ENCODE peak calls at places on chromosomes 2 and 18, in four cellular contexts. A, E, B and O are unnamed samples.
A peak's percentile ranks its signal among the peaks of the same experiment; 100 is the strongest.

GRCh38 chr2:203016716-203017115 is 2.0 kb downstream of the NBEAL1 start:
- DNase-seq in A (no peak), E (no peak), B (no peak), O (no peak)

GRCh38 chr2:96528680-96529375 is 7.7 kb upstream of the ARID5A start:
- DNase-seq in A (peak; percentile 46), E (no peak), B (no peak), O (no peak)

GRCh38 chr2:238518127-238518827 is 91.5 kb downstream of the ASB1 start:
- DNase-seq in A (no peak), E (peak; percentile 80), B (no peak), O (no peak)

GRCh38 chr2:234026111-234026510 is 24.4 kb upstream of the SPP2 start:
- DNase-seq in A (no peak), E (peak; percentile 35), B (no peak), O (no peak)

GRCh38 chr2:28395334-28396061 is 2.8 kb downstream of the FOSL2 start:
- DNase-seq in A (peak; percentile 89), E (peak; percentile 88), B (peak; percentile 67), O (no peak)

GRCh38 chr2:26384183-26384582 is 17.5 kb upstream of the DRC1 start:
- DNase-seq in A (no peak), E (no peak), B (no peak), O (no peak)

GRCh38 chr18:40676676-40677075 is 1278.4 kb upstream of the PIK3C3 start:
- DNase-seq in A (peak; percentile 9), E (no peak), B (no peak), O (no peak)

GRCh38 chr2:232146294-232146693 is 184.8 kb downstream of the DIS3L2 start:
- DNase-seq in A (no peak), E (no peak), B (no peak), O (no peak)

GRCh38 chr2:168454737-168455691 is 1.1 kb upstream of the CERS6 start:
- DNase-seq in A (no peak), E (no peak), B (no peak), O (no peak)

GRCh38 chr2:80252294-80252986 is 52.1 kb downstream of the LRRTM1 start:
- DNase-seq in A (no peak), E (no peak), B (no peak), O (no peak)

GRCh38 chr2:217510790-217511291 is 492.0 kb downstream of the TNS1 start:
- DNase-seq in A (peak; percentile 90), E (peak; percentile 94), B (no peak), O (no peak)

GRCh38 chr18:28110924-28111323 is 66.0 kb downstream of the CDH2 start:
- DNase-seq in A (no peak), E (no peak), B (no peak), O (no peak)

GRCh38 chr2:187481543-187481942 is 33.5 kb upstream of the CALCRL start:
- DNase-seq in A (no peak), E (no peak), B (no peak), O (no peak)

GRCh38 chr2:132923787-132924186 is 253.8 kb upstream of the LYPD1 start:
- DNase-seq in A (peak; percentile 71), E (peak; percentile 92), B (no peak), O (no peak)

GRCh38 chr18:79926306-79926705 is 25.1 kb downstream of the SLC66A2 start:
- DNase-seq in A (no peak), E (no peak), B (peak; percentile 5), O (no peak)

GRCh38 chr2:171141320-171141719 is 19.4 kb downstream of the TLK1 start:
- DNase-seq in A (no peak), E (no peak), B (no peak), O (no peak)

GRCh38 chr2:85753525-85754312 is at the start of gene ATOH8:
- DNase-seq in A (peak; percentile 76), E (peak; percentile 80), B (peak; percentile 81), O (no peak)

GRCh38 chr2:128573116-128573515 is 254.4 kb upstream of the HS6ST1 start:
- DNase-seq in A (no peak), E (no peak), B (no peak), O (no peak)

GRCh38 chr2:56334622-56335021 is 150.8 kb downstream of the CCDC85A start:
- DNase-seq in A (peak; percentile 6), E (no peak), B (no peak), O (no peak)

GRCh38 chr2:128169497-128169896 is 78.5 kb downstream of the UGGT1 start:
- DNase-seq in A (peak; percentile 90), E (peak; percentile 87), B (no peak), O (no peak)

GRCh38 chr18:35474884-35475283 is 22.9 kb downstream of the INO80C start:
- DNase-seq in A (peak; percentile 49), E (no peak), B (no peak), O (no peak)

DNA sequence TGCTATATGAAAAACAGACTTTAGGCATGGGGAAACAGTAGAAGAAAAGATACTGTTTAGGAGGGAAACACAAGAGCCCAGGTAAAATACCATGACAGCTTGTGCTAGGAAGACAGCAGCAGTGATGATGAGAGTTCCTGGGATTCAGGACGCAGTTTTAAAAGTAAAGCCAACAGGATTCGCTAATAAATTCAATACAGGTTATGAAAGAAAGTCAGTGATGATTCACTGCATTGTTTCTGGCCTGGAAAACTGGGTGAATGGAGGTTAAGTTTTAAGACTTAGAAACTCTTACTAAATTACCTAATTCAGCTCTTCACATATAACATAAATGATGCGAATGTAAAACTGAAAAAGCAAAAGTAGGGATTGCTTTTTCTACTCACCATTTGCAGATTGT is 27.9 kb upstream of the RNU4ATAC start:
- DNase-seq in A (no peak), E (peak; percentile 36), B (no peak), O (no peak)
- H3K9me3 ChIP-seq in A (no peaks in the 10 kb centered on the region), E (no peaks in the 10 kb centered on the region), B (no peaks in the 10 kb centered on the region), O (no peaks in the 10 kb centered on the region)

GRCh38 chr2:174893018-174893417 is 112.2 kb downstream of the CHN1 start:
- DNase-seq in A (no peak), E (no peak), B (no peak), O (no peak)

GRCh38 chr2:174892546-174892945 is 112.6 kb downstream of the CHN1 start:
- DNase-seq in A (no peak), E (no peak), B (no peak), O (no peak)

GRCh38 chr2:174888136-174888535 is 117.0 kb downstream of the CHN1 start:
- DNase-seq in A (peak; percentile 50), E (peak; percentile 85), B (no peak), O (no peak)

GRCh38 chr2:174888646-174889271 is 116.4 kb downstream of the CHN1 start:
- DNase-seq in A (no peak), E (no peak), B (no peak), O (no peak)
- TF ChIP-seq CTCF in A (no peak), E (no peak), B (no peak), O (no peak)

GRCh38 chr18:4808891-4809290 is 353.8 kb upstream of the DLGAP1 start:
- DNase-seq in A (no peak), E (no peak), B (no peak), O (no peak)

GRCh38 chr18:4806342-4806741 is 351.2 kb upstream of the DLGAP1 start:
- DNase-seq in A (no peak), E (no peak), B (no peak), O (no peak)

GRCh38 chr18:4802296-4802695 is 347.2 kb upstream of the DLGAP1 start:
- DNase-seq in A (no peak), E (no peak), B (no peak), O (no peak)

GRCh38 chr18:4807495-4808293 is 352.6 kb upstream of the DLGAP1 start:
- DNase-seq in A (no peak), E (no peak), B (no peak), O (no peak)
- H3K9me3 ChIP-seq in A (no peaks in the 10 kb centered on the region), E (no peaks in the 10 kb centered on the region), B (no peaks in the 10 kb centered on the region), O (no peaks in the 10 kb centered on the region)

GRCh38 chr18:45589559-45590041 is 25.7 kb upstream of the SLC14A2 start:
- DNase-seq in A (peak; percentile 87), E (peak; percentile 96), B (peak; percentile 50), O (no peak)
- TF ChIP-seq CTCF in A (no peak), E (no peak), B (no peak), O (no peak)

GRCh38 chr2:46355756-46356155 is 58.5 kb downstream of the EPAS1 start:
- DNase-seq in A (no peak), E (no peak), B (no peak), O (no peak)
- H3K9me3 ChIP-seq in A (no peaks in the 10 kb centered on the region), E (no peaks in the 10 kb centered on the region), B (no peaks in the 10 kb centered on the region), O (no peaks in the 10 kb centered on the region)

GRCh38 chr2:206502729-206503128 is 59.4 kb downstream of the ADAM23 start:
- DNase-seq in A (no peak), E (no peak), B (no peak), O (no peak)
- TF ChIP-seq CTCF in A (no peak), E (no peak), B (no peak), O (no peak)

GRCh38 chr2:219099319-219099718 is 38.6 kb upstream of the IHH start:
- DNase-seq in A (peak; percentile 32), E (peak; percentile 26), B (no peak), O (no peak)
- H3K9me3 ChIP-seq in A (no peaks in the 10 kb centered on the region), E (no peaks in the 10 kb centered on the region), B (no peaks in the 10 kb centered on the region), O (no peaks in the 10 kb centered on the region)